ENCODE peak calls at places on chromosomes 6 and 20, in eight cellular contexts. D is NCI-H774, V is brain microvascular endothelial cell, K is amygdala, F is GM20000, I is memory B cell, T is epithelial cell of esophagus, Q is natural killer cell. P is an unnamed sample.

GRCh38 chr6:128343666-128344065 is 176.7 kb downstream of the PTPRK start:
- DNase-seq in I (no peak), F (no peak), V (no peak), Q (no peak), T (no peak), K (no peak), D (no peak), P (no peak)

GRCh38 chr20:62254021-62254724 is 15.9 kb downstream of the OSBPL2 start:
- DNase-seq in I (no peak), F (no peak), D (no peak), V (no peak), Q (no peak), K (no peak), T (no peak), P (no peak)

GRCh38 chr6:84263557-84263956 is 36.1 kb upstream of the CEP162 start:
- DNase-seq in Q (no peak), K (no peak), D (no peak), T (peak), I (no peak), F (no peak), V (peak), P (no peak)

GRCh38 chr6:96235927-96236326 is 220.2 kb downstream of the FUT9 start:
- DNase-seq in D (no peak), V (no peak), T (peak), K (no peak), F (no peak), I (no peak), Q (no peak), P (no peak)

GRCh38 chr6:61842005-61842404 is 444.0 kb downstream of the KHDRBS2 start:
- DNase-seq in I (no peak), F (no peak), K (no peak), D (no peak), V (no peak), Q (no peak), T (no peak), P (no peak)

GRCh38 chr6:157823001-157823522 is at the start of gene SNX9:
- DNase-seq in T (peak), Q (peak), F (peak), K (peak), D (peak), I (peak), V (no peak), P (no peak)

GRCh38 chr20:54197621-54198604 is 10.0 kb upstream of the PFDN4 start:
- DNase-seq in F (no peak), K (no peak), Q (no peak), V (peak), I (no peak), D (no peak), T (peak), P (peak)

GRCh38 chr6:111909238-111909637 is 36.0 kb upstream of the FYN start:
- DNase-seq in F (no peak), Q (no peak), T (no peak), V (no peak), I (no peak), K (no peak), D (no peak), P (no peak)

GRCh38 chr6:109998159-109998785 is 20.2 kb downstream of the GPR6 start:
- DNase-seq in K (no peak), T (peak), Q (no peak), V (peak), F (no peak), D (no peak), I (no peak), P (no peak)

GRCh38 chr20:19129976-19130612 is 82.3 kb upstream of the SLC24A3 start:
- DNase-seq in Q (no peak), T (no peak), I (no peak), K (no peak), D (peak), F (no peak), V (no peak), P (no peak)

GRCh38 chr20:15012551-15012950 is 675.1 kb upstream of the FLRT3 start:
- DNase-seq in K (no peak), F (no peak), V (no peak), Q (no peak), D (peak), I (no peak), T (no peak), P (no peak)

GRCh38 chr6:129683606-129684322 is 26.2 kb downstream of the ARHGAP18 start:
- DNase-seq in D (no peak), T (peak), F (peak), Q (peak), I (peak), K (no peak), V (peak), P (peak)

GRCh38 chr20:37336369-37337207 is 9.4 kb upstream of the SRC start:
- DNase-seq in D (no peak), I (peak), V (no peak), K (no peak), F (peak), Q (peak), T (no peak), P (peak)

GRCh38 chr6:33410711-33411631 is at the start of gene PHF1:
- DNase-seq in Q (peak), V (peak), F (peak), D (peak), I (peak), K (peak), T (peak), P (no peak)

GRCh38 chr6:160088069-160088773 is 33.4 kb upstream of the SLC22A1 start:
- DNase-seq in K (peak), I (no peak), V (peak), Q (no peak), D (no peak), T (peak), F (no peak), P (peak)

GRCh38 chr6:40334496-40334895 is 252.7 kb downstream of the LRFN2 start:
- DNase-seq in K (no peak), I (no peak), T (no peak), D (no peak), Q (no peak), F (no peak), V (no peak), P (no peak)

GRCh38 chr6:139126255-139126654 is 8.6 kb upstream of the HECA start:
- DNase-seq in F (no peak), D (no peak), Q (no peak), I (no peak), V (peak), K (no peak), T (peak), P (no peak)

GRCh38 chr20:17676942-17677341 is 5.1 kb downstream of the RRBP1 start:
- DNase-seq in I (no peak), F (no peak), D (no peak), K (no peak), T (no peak), V (no peak), Q (no peak), P (no peak)

GRCh38 chr6:10963113-10963512 is 76.3 kb downstream of the SYCP2L start:
- DNase-seq in D (no peak), V (no peak), F (no peak), I (no peak), T (no peak), Q (no peak), K (no peak), P (no peak)

GRCh38 chr6:30881987-30882763 is 2.1 kb upstream of the DDR1 start:
- DNase-seq in Q (no peak), F (peak), I (no peak), T (peak), V (peak), K (peak), D (no peak), P (peak)

GRCh38 chr6:151493495-151494234 is at the start of gene CCDC170:
- DNase-seq in K (no peak), Q (no peak), I (peak), D (peak), F (peak), T (no peak), V (peak), P (no peak)

GRCh38 chr6:156795825-156796224 is 18.6 kb downstream of the ARID1B start:
- DNase-seq in D (no peak), T (no peak), V (no peak), I (no peak), F (no peak), Q (no peak), K (no peak), P (no peak)

GRCh38 chr6:11218827-11219826 is 13.3 kb downstream of the NEDD9 start:
- DNase-seq in K (no peak), D (no peak), V (no peak), Q (no peak), T (no peak), I (no peak), F (no peak), P (no peak)

P was measured in OCI-LY7.